ENCODE peak calls at places on chromosome 10, in six cellular contexts. One of them, this sample, is unnamed.

GRCh38 chr10:69353981-69354635 is 62.6 kb downstream of the TACR2 start:
- ATAC-seq in heart left ventricle: no peak
- ATAC-seq in heart right ventricle: no peak
- ATAC-seq in psoas muscle: no peak
- ATAC-seq in K562: no peak
- ATAC-seq in mucosa of descending colon: no peak
- ATAC-seq in this sample: no peak

GRCh38 chr10:91190876-91191580 is 29.4 kb upstream of the PCGF5 start:
- ATAC-seq in heart right ventricle: no peak
- ATAC-seq in psoas muscle: peak; percentile 98
- ATAC-seq in mucosa of descending colon: no peak
- ATAC-seq in heart left ventricle: no peak
- ATAC-seq in K562: no peak
- ATAC-seq in this sample: peak; percentile 35

GRCh38 chr10:129531969-129532660 is 65.1 kb downstream of the MGMT start:
- ATAC-seq in heart right ventricle: no peak
- ATAC-seq in mucosa of descending colon: peak; percentile 10
- ATAC-seq in K562: no peak
- ATAC-seq in psoas muscle: no peak
- ATAC-seq in heart left ventricle: no peak
- ATAC-seq in this sample: no peak

GRCh38 chr10:130790339-130790738 is 521.2 kb downstream of the TCERG1L start:
- ATAC-seq in K562: no peak
- ATAC-seq in heart right ventricle: no peak
- ATAC-seq in heart left ventricle: no peak
- ATAC-seq in mucosa of descending colon: peak; percentile 31
- ATAC-seq in psoas muscle: no peak
- ATAC-seq in this sample: no peak

GRCh38 chr10:45433716-45434469 is 59.9 kb downstream of the ALOX5 start:
- ATAC-seq in mucosa of descending colon: peak; percentile 55
- ATAC-seq in psoas muscle: no peak
- ATAC-seq in heart left ventricle: no peak
- ATAC-seq in heart right ventricle: no peak
- ATAC-seq in K562: no peak
- ATAC-seq in this sample: no peak

GRCh38 chr10:13961096-13961495 is 369.6 kb downstream of the FRMD4A start:
- ATAC-seq in heart right ventricle: peak; percentile 21
- ATAC-seq in heart left ventricle: no peak
- ATAC-seq in mucosa of descending colon: peak; percentile 40
- ATAC-seq in K562: no peak
- ATAC-seq in psoas muscle: peak; percentile 68
- ATAC-seq in this sample: peak; percentile 29

GRCh38 chr10:29715296-29715695 is 80.5 kb upstream of the SVIL start:
- ATAC-seq in mucosa of descending colon: peak; percentile 70
- ATAC-seq in heart left ventricle: no peak
- ATAC-seq in heart right ventricle: no peak
- ATAC-seq in psoas muscle: no peak
- ATAC-seq in K562: no peak
- ATAC-seq in this sample: no peak

GRCh38 chr10:130368761-130369560 is 232.8 kb downstream of the GLRX3 start:
- ATAC-seq in heart right ventricle: no peak
- ATAC-seq in mucosa of descending colon: no peak
- ATAC-seq in K562: no peak
- ATAC-seq in psoas muscle: no peak
- ATAC-seq in heart left ventricle: no peak
- ATAC-seq in this sample: no peak

GRCh38 chr10:122171270-122171669 is 99.8 kb upstream of the BTBD16 start:
- ATAC-seq in K562: no peak
- ATAC-seq in heart right ventricle: no peak
- ATAC-seq in heart left ventricle: no peak
- ATAC-seq in mucosa of descending colon: no peak
- ATAC-seq in psoas muscle: no peak
- ATAC-seq in this sample: peak; percentile 49

GRCh38 chr10:102554531-102554930 is 50.8 kb downstream of the SUFU start:
- ATAC-seq in mucosa of descending colon: no peak
- ATAC-seq in heart left ventricle: no peak
- ATAC-seq in heart right ventricle: no peak
- ATAC-seq in K562: no peak
- ATAC-seq in psoas muscle: no peak
- ATAC-seq in this sample: no peak

GRCh38 chr10:106410331-106410730 is 754.2 kb downstream of the SORCS1 start:
- ATAC-seq in psoas muscle: no peak
- ATAC-seq in mucosa of descending colon: no peak
- ATAC-seq in heart left ventricle: no peak
- ATAC-seq in K562: no peak
- ATAC-seq in heart right ventricle: no peak
- ATAC-seq in this sample: no peak

GRCh38 chr10:98310721-98311120 is 42.7 kb upstream of the LOXL4 start:
- ATAC-seq in mucosa of descending colon: no peak
- ATAC-seq in heart right ventricle: no peak
- ATAC-seq in heart left ventricle: no peak
- ATAC-seq in psoas muscle: no peak
- ATAC-seq in K562: no peak
- ATAC-seq in this sample: no peak

GRCh38 chr10:98306501-98306900 is 38.5 kb upstream of the LOXL4 start:
- ATAC-seq in mucosa of descending colon: no peak
- ATAC-seq in heart left ventricle: no peak
- ATAC-seq in heart right ventricle: no peak
- ATAC-seq in K562: no peak
- ATAC-seq in psoas muscle: no peak
- ATAC-seq in this sample: no peak

GRCh38 chr10:98309366-98310355 is 41.7 kb upstream of the LOXL4 start:
- ATAC-seq in K562: peak; percentile 97
- ATAC-seq in heart left ventricle: peak; percentile 82
- ATAC-seq in mucosa of descending colon: peak; percentile 93
- ATAC-seq in heart right ventricle: peak; percentile 93
- ATAC-seq in psoas muscle: peak; percentile 91
- ATAC-seq in this sample: peak; percentile 92

GRCh38 chr10:98307916-98308315 is 39.9 kb upstream of the LOXL4 start:
- ATAC-seq in heart left ventricle: no peak
- ATAC-seq in mucosa of descending colon: no peak
- ATAC-seq in heart right ventricle: no peak
- ATAC-seq in K562: no peak
- ATAC-seq in psoas muscle: no peak
- ATAC-seq in this sample: no peak

DNA sequence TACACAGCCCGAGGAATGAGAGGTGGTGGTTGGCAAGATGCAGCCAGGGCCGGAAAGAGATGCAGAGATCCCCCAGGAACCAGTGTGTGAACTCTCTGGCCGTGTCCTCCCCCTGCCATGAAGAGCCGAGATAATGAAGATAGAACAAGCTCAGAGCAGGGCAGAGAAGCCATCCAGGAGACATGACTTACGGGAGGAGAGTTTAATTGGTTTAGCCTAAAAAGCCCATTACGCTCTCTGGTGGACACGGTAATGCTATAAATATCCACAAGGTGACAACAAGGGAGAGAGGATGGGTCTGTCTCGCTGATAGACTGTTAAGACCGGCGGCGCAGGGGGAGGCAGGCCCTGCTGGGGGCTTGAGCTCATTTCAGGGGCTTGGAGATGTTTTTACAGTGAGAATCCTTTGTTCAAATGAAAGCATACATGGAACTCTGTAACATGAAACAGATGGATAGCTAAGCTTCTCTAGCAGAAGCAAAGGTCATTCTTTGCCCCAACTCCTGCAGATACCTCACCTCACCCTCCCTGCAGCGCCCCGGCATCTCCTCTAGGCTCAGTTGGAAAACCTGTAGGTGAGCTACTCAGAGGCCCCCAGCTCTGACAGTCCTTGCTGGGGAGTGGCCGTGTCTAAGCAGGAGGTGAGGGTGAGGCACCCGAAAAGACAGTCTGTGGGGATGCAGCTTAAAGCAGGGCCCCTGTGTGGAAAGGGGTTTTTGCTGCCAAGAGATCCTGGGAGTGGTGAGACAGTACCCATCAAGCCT is 40.8 kb upstream of the LOXL4 start:
- ATAC-seq in psoas muscle: peak; percentile 35
- ATAC-seq in heart left ventricle: no peak
- ATAC-seq in K562: peak; percentile 81
- ATAC-seq in mucosa of descending colon: no peak
- ATAC-seq in heart right ventricle: no peak
- ATAC-seq in this sample: peak; percentile 16
- TF ChIP-seq CTCF in psoas muscle: no peak
- TF ChIP-seq CTCF in heart left ventricle: no peak
- TF ChIP-seq CTCF in K562: peak; percentile 6
- TF ChIP-seq CTCF in mucosa of descending colon: no peak
- TF ChIP-seq CTCF in heart right ventricle: no peak
- TF ChIP-seq CTCF in this sample: no peak

GRCh38 chr10:50557130-50557682 is 66.5 kb downstream of the SGMS1 start:
- ATAC-seq in mucosa of descending colon: no peak
- ATAC-seq in heart right ventricle: no peak
- ATAC-seq in K562: no peak
- ATAC-seq in heart left ventricle: no peak
- ATAC-seq in psoas muscle: no peak
- ATAC-seq in this sample: no peak

GRCh38 chr10:50554381-50554994 is 69.3 kb downstream of the SGMS1 start:
- ATAC-seq in heart left ventricle: no peak
- ATAC-seq in psoas muscle: peak; percentile 35
- ATAC-seq in K562: peak; percentile 46
- ATAC-seq in heart right ventricle: no peak
- ATAC-seq in mucosa of descending colon: no peak
- ATAC-seq in this sample: no peak

GRCh38 chr10:50556238-50557120 is 67.3 kb downstream of the SGMS1 start:
- ATAC-seq in heart left ventricle: no peak
- ATAC-seq in psoas muscle: no peak
- ATAC-seq in mucosa of descending colon: no peak
- ATAC-seq in K562: peak; percentile 65
- ATAC-seq in heart right ventricle: no peak
- ATAC-seq in this sample: no peak

GRCh38 chr10:50552771-50553535 is 70.8 kb downstream of the SGMS1 start:
- ATAC-seq in K562: peak; percentile 43
- ATAC-seq in psoas muscle: peak; percentile 43
- ATAC-seq in heart left ventricle: no peak
- ATAC-seq in mucosa of descending colon: peak; percentile 80
- ATAC-seq in heart right ventricle: no peak
- ATAC-seq in this sample: peak; percentile 40

DNA sequence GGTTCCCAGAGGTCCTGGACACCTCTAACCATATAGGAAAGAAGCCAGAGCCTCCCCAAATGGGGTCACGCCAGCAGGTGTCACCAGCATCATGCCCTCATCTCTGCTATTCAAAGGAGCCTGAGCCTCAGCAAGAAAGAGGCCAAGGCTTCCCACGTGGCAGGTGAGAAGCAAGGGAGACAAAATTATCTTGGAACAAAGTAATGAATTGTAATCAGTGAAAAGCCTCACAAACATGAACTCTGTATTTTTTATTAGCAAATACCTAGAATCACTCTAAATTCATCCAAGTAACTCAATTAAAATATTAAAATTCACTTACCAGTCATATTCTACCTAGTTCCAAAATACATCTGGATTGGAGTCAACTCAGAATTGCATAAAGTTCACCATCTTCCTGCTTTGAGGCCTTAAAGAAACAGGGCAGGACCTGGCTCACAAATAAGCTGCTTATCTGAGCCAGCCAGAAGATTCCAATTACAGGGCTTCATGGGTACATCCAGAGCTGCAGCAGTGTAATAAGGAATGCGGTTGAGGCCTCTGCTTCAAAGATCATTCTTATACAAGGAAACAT is 68.7 kb downstream of the SGMS1 start:
- ATAC-seq in heart left ventricle: peak; percentile 63
- ATAC-seq in heart right ventricle: peak; percentile 53
- ATAC-seq in psoas muscle: peak; percentile 82
- ATAC-seq in mucosa of descending colon: peak; percentile 52
- ATAC-seq in K562: peak; percentile 70
- ATAC-seq in this sample: no peak
- TF ChIP-seq CTCF in heart left ventricle: no peak
- TF ChIP-seq CTCF in heart right ventricle: no peak
- TF ChIP-seq CTCF in psoas muscle: no peak
- TF ChIP-seq CTCF in mucosa of descending colon: no peak
- TF ChIP-seq CTCF in K562: peak; percentile 53
- TF ChIP-seq CTCF in this sample: no peak

GRCh38 chr10:34250722-34251121 is 564.4 kb downstream of the PARD3 start:
- ATAC-seq in psoas muscle: no peak
- ATAC-seq in heart left ventricle: no peak
- ATAC-seq in heart right ventricle: no peak
- ATAC-seq in mucosa of descending colon: no peak
- ATAC-seq in K562: no peak
- ATAC-seq in this sample: no peak

GRCh38 chr10:34247560-34247959 is 567.5 kb downstream of the PARD3 start:
- ATAC-seq in psoas muscle: no peak
- ATAC-seq in heart right ventricle: no peak
- ATAC-seq in heart left ventricle: no peak
- ATAC-seq in mucosa of descending colon: no peak
- ATAC-seq in K562: no peak
- ATAC-seq in this sample: no peak

GRCh38 chr10:34251177-34251576 is 563.9 kb downstream of the PARD3 start:
- ATAC-seq in mucosa of descending colon: no peak
- ATAC-seq in heart left ventricle: no peak
- ATAC-seq in psoas muscle: no peak
- ATAC-seq in K562: no peak
- ATAC-seq in heart right ventricle: no peak
- ATAC-seq in this sample: no peak

GRCh38 chr10:34252111-34252510 is 563.0 kb downstream of the PARD3 start:
- ATAC-seq in heart right ventricle: peak; percentile 29
- ATAC-seq in mucosa of descending colon: peak; percentile 44
- ATAC-seq in heart left ventricle: no peak
- ATAC-seq in K562: no peak
- ATAC-seq in psoas muscle: peak; percentile 40
- ATAC-seq in this sample: no peak

GRCh38 chr10:34249634-34250033 is 565.5 kb downstream of the PARD3 start:
- ATAC-seq in K562: peak; percentile 38
- ATAC-seq in heart left ventricle: no peak
- ATAC-seq in heart right ventricle: no peak
- ATAC-seq in psoas muscle: no peak
- ATAC-seq in mucosa of descending colon: no peak
- ATAC-seq in this sample: no peak
- TF ChIP-seq CTCF in K562: no peak
- TF ChIP-seq CTCF in heart left ventricle: no peak
- TF ChIP-seq CTCF in heart right ventricle: no peak
- TF ChIP-seq CTCF in psoas muscle: no peak
- TF ChIP-seq CTCF in mucosa of descending colon: no peak
- TF ChIP-seq CTCF in this sample: no peak

GRCh38 chr10:12543589-12543988 is 194.2 kb downstream of the CAMK1D start:
- ATAC-seq in mucosa of descending colon: no peak
- ATAC-seq in K562: no peak
- ATAC-seq in heart right ventricle: no peak
- ATAC-seq in psoas muscle: no peak
- ATAC-seq in heart left ventricle: no peak
- ATAC-seq in this sample: no peak

GRCh38 chr10:12547301-12547771 is 198.0 kb downstream of the CAMK1D start:
- ATAC-seq in mucosa of descending colon: peak; percentile 64
- ATAC-seq in psoas muscle: no peak
- ATAC-seq in heart right ventricle: no peak
- ATAC-seq in K562: no peak
- ATAC-seq in heart left ventricle: no peak
- ATAC-seq in this sample: no peak

GRCh38 chr10:12550994-12551393 is 201.6 kb downstream of the CAMK1D start:
- ATAC-seq in heart left ventricle: no peak
- ATAC-seq in psoas muscle: no peak
- ATAC-seq in K562: no peak
- ATAC-seq in mucosa of descending colon: no peak
- ATAC-seq in heart right ventricle: no peak
- ATAC-seq in this sample: no peak

DNA sequence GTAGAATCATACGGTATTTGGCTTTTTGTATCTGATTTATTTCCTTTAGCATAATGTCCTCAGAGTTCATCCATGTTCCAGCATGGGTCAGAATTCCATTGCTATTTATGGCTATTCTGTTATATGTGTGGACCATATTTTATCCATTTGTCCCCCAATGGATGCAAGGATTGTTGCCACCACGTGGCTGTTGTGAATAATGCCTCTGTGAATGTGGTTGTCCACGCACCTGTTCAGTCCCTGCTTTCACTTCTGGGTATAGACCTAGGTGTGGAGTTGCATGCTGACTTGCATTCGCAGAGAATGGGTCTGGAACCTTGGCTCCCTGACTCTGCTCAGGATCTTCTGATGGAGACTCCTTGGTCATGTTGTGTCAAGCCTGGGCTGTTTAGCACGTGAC is 199.9 kb downstream of the CAMK1D start:
- ATAC-seq in heart left ventricle: no peak
- ATAC-seq in K562: peak; percentile 54
- ATAC-seq in psoas muscle: no peak
- ATAC-seq in mucosa of descending colon: peak; percentile 50
- ATAC-seq in heart right ventricle: no peak
- ATAC-seq in this sample: no peak
- TF ChIP-seq CTCF in heart left ventricle: no peak
- TF ChIP-seq CTCF in K562: no peak
- TF ChIP-seq CTCF in psoas muscle: no peak
- TF ChIP-seq CTCF in mucosa of descending colon: no peak
- TF ChIP-seq CTCF in heart right ventricle: no peak
- TF ChIP-seq CTCF in this sample: no peak